ENCODE peak calls at places on chromosomes 4 and X, in five cellular contexts. Q is Peyer's patch, T is adrenal gland, X is astrocyte of the cerebellum, F is foreskin fibroblast. K is an unnamed sample.

GRCh38 chr4:145957307-145957706 is 18.7 kb upstream of the ZNF827 start:
- DNase-seq in F (no peak), T (no peak), X (no peak), Q (no peak), K (no peak)

GRCh38 chr4:169565606-169566351 is 46.6 kb downstream of the NEK1 start:
- DNase-seq in X (no peak), T (no peak), Q (no peak), F (no peak), K (no peak)

GRCh38 chr4:95049838-95050237 is 292.1 kb downstream of the BMPR1B start:
- DNase-seq in X (peak), Q (no peak), T (no peak), F (no peak), K (no peak)

GRCh38 chr4:126583509-126583908 is 1049.2 kb upstream of the INTU start:
- DNase-seq in X (no peak), T (no peak), F (peak), Q (no peak), K (no peak)

GRCh38 chrX:53163436-53163835 is 61.6 kb downstream of the KDM5C start:
- DNase-seq in F (no peak), T (no peak), X (no peak), Q (no peak), K (no peak)

GRCh38 chr4:80471701-80472100 is 136.2 kb downstream of the CFAP299 start:
- DNase-seq in X (peak), T (no peak), F (no peak), Q (peak), K (no peak)

GRCh38 chr4:180057891-180058643 is 2185.1 kb upstream of the TENM3 start:
- DNase-seq in Q (peak), X (no peak), F (no peak), T (peak), K (no peak)

GRCh38 chr4:80407246-80407645 is 71.7 kb downstream of the CFAP299 start:
- DNase-seq in T (no peak), X (peak), F (peak), Q (no peak), K (peak)

GRCh38 chrX:44873415-44874270 is 655 bp downstream of the KDM6A start:
- DNase-seq in T (peak), F (peak), X (no peak), Q (peak), K (no peak)

GRCh38 chr4:97106161-97106560 is 1037.1 kb downstream of the STPG2 start:
- DNase-seq in Q (no peak), X (no peak), T (no peak), F (no peak), K (no peak)

GRCh38 chr4:55409468-55410171 is 13.9 kb downstream of the TMEM165 start:
- DNase-seq in T (no peak), X (no peak), F (no peak), Q (no peak), K (no peak)

GRCh38 chr4:52069566-52069965 is 18.5 kb downstream of the SPATA18 start:
- DNase-seq in T (no peak), Q (no peak), F (no peak), X (no peak), K (no peak)

GRCh38 chr4:56466910-56467283 is 520 bp upstream of the SRP72 start:
- DNase-seq in F (no peak), T (no peak), X (no peak), Q (no peak), K (no peak)

GRCh38 chr4:124810814-124811213 is 98.3 kb upstream of the ANKRD50 start:
- DNase-seq in F (no peak), X (no peak), T (no peak), Q (no peak), K (no peak)

GRCh38 chr4:115145393-115146160 is 32.2 kb upstream of the NDST4 start:
- DNase-seq in X (no peak), Q (no peak), F (no peak), T (no peak), K (no peak)

GRCh38 chrX:23901065-23901464 is 6.7 kb downstream of the APOO start:
- DNase-seq in F (peak), Q (no peak), T (no peak), X (no peak), K (no peak)

GRCh38 chrX:26918633-26919032 is 544.5 kb downstream of the PPP4R3C start:
- DNase-seq in X (no peak), T (no peak), Q (no peak), F (no peak), K (no peak)

GRCh38 chrX:119041175-119041574 is 31.6 kb upstream of the CT47C1 start:
- DNase-seq in Q (peak), F (peak), T (peak), X (peak), K (peak)

GRCh38 chr4:15145709-15146108 is 143.4 kb downstream of the CPEB2 start:
- DNase-seq in F (no peak), X (no peak), Q (no peak), T (no peak), K (no peak)

GRCh38 chr4:180811556-180811955 is 1431.6 kb upstream of the TENM3 start:
- DNase-seq in X (no peak), F (no peak), Q (no peak), T (no peak), K (no peak)

GRCh38 chr4:52051615-52052474 is 741 bp downstream of the SPATA18 start:
- DNase-seq in X (peak), F (peak), Q (peak), T (peak), K (peak)

GRCh38 chr4:79281577-79282359 is 44.1 kb downstream of the NAA11 start:
- DNase-seq in F (no peak), Q (no peak), X (no peak), T (no peak), K (no peak)

GRCh38 chrX:9997524-9997923 is 30.4 kb downstream of the CLDN34 start:
- DNase-seq in F (no peak), X (no peak), Q (no peak), T (no peak), K (no peak)

GRCh38 chr4:7144374-7145290 is 47.7 kb upstream of the SORCS2 start:
- DNase-seq in F (no peak), Q (no peak), X (no peak), T (no peak), K (no peak)

GRCh38 chr4:18398661-18399060 is 377.1 kb upstream of the LCORL start:
- DNase-seq in Q (no peak), X (no peak), T (no peak), F (no peak), K (no peak)

GRCh38 chr4:56821394-56822263 is at the start of gene SPINK2:
- DNase-seq in F (no peak), Q (peak), T (no peak), X (no peak), K (no peak)

GRCh38 chrX:78945186-78945912 is at the start of gene P2RY10:
- DNase-seq in F (no peak), T (no peak), Q (no peak), X (no peak), K (no peak)

GRCh38 chr4:1375051-1375721 is 28.2 kb downstream of the UVSSA start:
- DNase-seq in F (no peak), Q (peak), T (no peak), X (no peak), K (no peak)

GRCh38 chr4:71411976-71412375 is 73.2 kb downstream of the SLC4A4 start:
- DNase-seq in T (no peak), Q (no peak), X (no peak), F (no peak), K (peak)

GRCh38 chr4:13542577-13543042 is 1.7 kb downstream of the NKX3-2 start:
- DNase-seq in T (peak), F (no peak), X (no peak), Q (no peak), K (no peak)

GRCh38 chr4:13543648-13544555 is at the start of gene NKX3-2:
- DNase-seq in X (no peak), T (no peak), F (peak), Q (no peak), K (no peak)

GRCh38 chr4:13541720-13542576 is 2.4 kb downstream of the NKX3-2 start:
- DNase-seq in T (peak), X (no peak), Q (peak), F (no peak), K (no peak)

GRCh38 chr4:13544556-13545393 is 467 bp upstream of the NKX3-2 start:
- DNase-seq in F (peak), T (peak), Q (peak), X (no peak), K (no peak)

GRCh38 chr4:13543091-13543581 is 1.2 kb downstream of the NKX3-2 start:
- DNase-seq in F (no peak), X (no peak), Q (no peak), T (no peak), K (no peak)
- H3K4me3 ChIP-seq in F (no peak), X (no peak), Q (no peak), T (no peak), K (no peak)

GRCh38 chr4:183342541-183343533 is 20.6 kb upstream of the CLDN24 start:
- DNase-seq in F (no peak), X (no peak), Q (no peak), T (peak), K (no peak)
- H3K4me3 ChIP-seq in F (no peak), X (no peak), Q (no peak), T (no peak), K (no peak)

GRCh38 chr4:107258359-107258758 is 222.2 kb upstream of the DKK2 start:
- DNase-seq in X (peak), Q (no peak), T (no peak), F (peak), K (peak)
- H3K4me3 ChIP-seq in X (no peak), Q (no peak), T (no peak), F (no peak), K (no peak)

GRCh38 chr4:81562093-81562492 is 90.4 kb upstream of the RASGEF1B start:
- DNase-seq in Q (no peak), X (no peak), F (no peak), T (no peak), K (no peak)

GRCh38 chr4:81564025-81564424 is 92.3 kb upstream of the RASGEF1B start:
- DNase-seq in Q (no peak), T (no peak), X (no peak), F (no peak), K (no peak)

GRCh38 chr4:81571105-81571504 is 99.4 kb upstream of the RASGEF1B start:
- DNase-seq in Q (no peak), F (no peak), T (no peak), X (no peak), K (no peak)

GRCh38 chr4:81565137-81565870 is 93.6 kb upstream of the RASGEF1B start:
- DNase-seq in F (peak), T (peak), X (no peak), Q (peak), K (no peak)

DNA sequence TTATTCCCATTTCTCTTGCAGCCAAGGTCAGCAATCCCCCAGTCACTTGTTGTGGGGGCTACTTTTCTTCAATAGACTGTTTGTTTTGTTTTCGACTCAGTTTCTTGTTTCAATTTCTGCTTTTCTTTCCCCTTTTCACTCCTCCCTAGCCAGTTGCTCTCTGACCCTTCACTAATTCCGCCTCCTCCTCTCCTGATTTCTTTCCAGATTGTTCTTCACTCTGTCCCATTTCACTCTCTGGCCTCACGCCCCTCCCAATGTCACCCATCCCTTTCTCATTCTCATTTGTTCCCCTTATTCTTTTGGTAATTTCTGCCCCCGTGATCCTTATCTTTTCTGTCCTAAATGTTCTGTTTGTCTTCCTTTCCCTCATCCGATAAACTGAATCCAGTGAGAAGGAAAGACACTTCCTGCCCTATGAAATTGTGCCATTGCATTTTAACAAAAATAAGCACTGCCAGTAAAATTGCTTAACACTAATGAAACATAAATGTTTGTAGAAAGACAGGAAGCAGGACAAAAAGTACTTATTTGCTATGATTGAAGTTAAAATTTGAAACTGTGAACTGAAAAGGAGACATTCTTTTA is 94.5 kb upstream of the RASGEF1B start:
- DNase-seq in T (no peak), X (no peak), Q (no peak), F (peak), K (no peak)
- H3K4me3 ChIP-seq in T (peak), X (no peak), Q (no peak), F (no peak), K (no peak)

GRCh38 chr4:182141046-182141445 is 102.2 kb upstream of the TENM3 start:
- DNase-seq in X (no peak), Q (no peak), T (no peak), F (no peak), K (no peak)

GRCh38 chr4:182141623-182142022 is 101.6 kb upstream of the TENM3 start:
- DNase-seq in Q (no peak), X (no peak), F (no peak), T (no peak), K (no peak)

GRCh38 chr4:182143822-182144620 is 99.2 kb upstream of the TENM3 start:
- DNase-seq in Q (peak), X (peak), F (peak), T (peak), K (peak)

GRCh38 chr4:182143086-182143821 is 99.9 kb upstream of the TENM3 start:
- DNase-seq in T (no peak), X (no peak), Q (peak), F (peak), K (no peak)

GRCh38 chr4:182142146-182143085 is 100.8 kb upstream of the TENM3 start:
- DNase-seq in X (peak), F (peak), Q (peak), T (peak), K (no peak)
- H3K4me3 ChIP-seq in X (peak), F (peak), Q (peak), T (peak), K (peak)

GRCh38 chr4:186727149-186727976 is 3.7 kb upstream of the FAT1 start:
- DNase-seq in T (no peak), F (no peak), X (peak), Q (no peak), K (no peak)
- H3K4me3 ChIP-seq in T (peak), F (peak), X (peak), Q (peak), K (peak)

DNA sequence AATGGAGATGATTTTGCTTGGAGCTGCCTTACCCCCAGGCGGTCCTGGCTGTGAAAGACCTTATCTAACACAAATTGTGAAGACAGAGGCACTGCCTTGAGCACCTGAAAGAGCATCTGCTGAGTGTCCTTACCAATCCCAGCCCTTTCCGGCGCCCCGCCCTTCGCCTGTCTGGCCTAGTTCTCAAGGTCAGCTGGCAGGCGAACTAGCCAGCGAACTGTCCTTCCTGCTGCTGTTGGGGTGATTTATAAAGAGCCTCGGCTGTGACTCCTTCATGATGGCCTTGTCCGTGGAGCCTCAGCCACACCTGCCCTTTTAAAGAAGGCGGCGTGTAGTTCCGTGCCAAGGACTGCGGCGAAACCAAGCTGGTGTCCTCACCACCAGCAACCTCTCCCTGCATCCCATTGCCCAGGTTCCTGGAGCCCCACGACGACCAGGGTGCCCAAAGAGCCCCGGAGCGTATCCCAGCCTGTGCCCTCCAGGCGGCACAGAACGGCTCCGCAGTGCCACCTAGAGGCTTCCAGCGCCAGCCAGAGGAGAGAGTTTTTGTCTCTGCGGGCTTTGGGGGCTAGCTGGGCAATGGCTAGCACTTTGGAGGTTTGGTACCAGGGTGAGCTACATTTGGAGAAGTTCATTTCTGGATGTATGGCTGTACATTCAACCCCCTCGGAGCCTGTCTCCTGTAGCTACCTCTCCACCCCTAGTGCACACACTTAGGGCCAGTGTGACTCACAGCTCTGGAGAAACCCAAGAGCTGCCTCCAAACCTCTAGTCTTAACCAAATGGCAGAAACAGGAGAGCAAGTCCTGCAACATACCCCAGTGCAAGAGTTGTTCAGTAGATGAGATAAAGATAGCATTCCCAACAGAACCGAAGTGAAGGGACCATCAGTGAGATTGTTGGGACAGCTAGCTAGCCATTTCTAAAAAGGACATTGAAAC is 36.8 kb upstream of the VMA21 start:
- DNase-seq in T (peak), X (no peak), Q (peak), F (no peak), K (no peak)
- H3K4me3 ChIP-seq in T (no peak), X (no peak), Q (no peak), F (no peak), K (no peak)

GRCh38 chr4:138049350-138049749 is 192.8 kb downstream of the SLC7A11 start:
- DNase-seq in X (no peak), F (no peak), Q (no peak), T (no peak), K (no peak)

GRCh38 chr4:138050601-138051000 is 191.5 kb downstream of the SLC7A11 start:
- DNase-seq in Q (no peak), X (no peak), T (no peak), F (no peak), K (no peak)

GRCh38 chr4:138053601-138054322 is 188.4 kb downstream of the SLC7A11 start:
- DNase-seq in X (peak), F (peak), Q (no peak), T (peak), K (peak)

GRCh38 chr4:138047290-138047689 is 194.9 kb downstream of the SLC7A11 start:
- DNase-seq in X (no peak), Q (no peak), T (no peak), F (no peak), K (no peak)

GRCh38 chr4:138051157-138051556 is 191.0 kb downstream of the SLC7A11 start:
- DNase-seq in T (no peak), X (no peak), Q (no peak), F (peak), K (no peak)
- H3K4me3 ChIP-seq in T (no peak), X (no peak), Q (no peak), F (no peak), K (no peak)